ENCODE peak calls at places on chromosome 22, in four cellular contexts. K, Q, S and X are unnamed samples.

GRCh38 chr22:22925795-22926358 is 38.3 kb downstream of the IGLL5 start:
- DNase-seq in K (no peak), Q (no peak), S (no peak), X (no peak)

GRCh38 chr22:30881361-30882180 is 87.0 kb downstream of the MORC2 start:
- DNase-seq in K (no peak), Q (peak; percentile 27), S (no peak), X (no peak)

GRCh38 chr22:31578171-31578570 is 81.8 kb downstream of the SFI1 start:
- DNase-seq in K (no peak), Q (no peak), S (no peak), X (no peak)

GRCh38 chr22:40210814-40211213 is 33.1 kb downstream of the TNRC6B start:
- DNase-seq in K (no peak), Q (no peak), S (no peak), X (no peak)

GRCh38 chr22:22787805-22788459 is 99.7 kb upstream of the IGLL5 start:
- DNase-seq in K (peak; percentile 40), Q (peak; percentile 51), S (peak; percentile 79), X (peak; percentile 28)

GRCh38 chr22:33076368-33076767 is 18.2 kb upstream of the SYN3 start:
- DNase-seq in K (no peak), Q (peak; percentile 46), S (no peak), X (peak; percentile 7)

GRCh38 chr22:46799626-46800025 is 37.2 kb downstream of the TBC1D22A start:
- DNase-seq in K (no peak), Q (no peak), S (no peak), X (no peak)

GRCh38 chr22:46726066-46726985 is 11.7 kb downstream of the CERK start:
- DNase-seq in K (no peak), Q (no peak), S (no peak), X (no peak)

GRCh38 chr22:47307326-47307725 is 544.9 kb downstream of the TBC1D22A start:
- DNase-seq in K (no peak), Q (no peak), S (no peak), X (peak; percentile 57)

GRCh38 chr22:31923166-31923565 is 21.2 kb upstream of the YWHAH start:
- DNase-seq in K (no peak), Q (no peak), S (no peak), X (no peak)

GRCh38 chr22:41382098-41382578 is 396 bp downstream of the TEF start:
- DNase-seq in K (peak; percentile 25), Q (no peak), S (no peak), X (no peak)

GRCh38 chr22:45816771-45817170 is 145.1 kb downstream of the ATXN10 start:
- DNase-seq in K (no peak), Q (no peak), S (no peak), X (no peak)

GRCh38 chr22:21569459-21570161 is 2.1 kb downstream of the UBE2L3 start:
- DNase-seq in K (no peak), Q (no peak), S (no peak), X (no peak)

GRCh38 chr22:42062506-42063190 is 8.0 kb downstream of the NAGA start:
- DNase-seq in K (no peak), Q (no peak), S (no peak), X (no peak)

GRCh38 chr22:46267431-46268279 is at the start of gene TTC38:
- DNase-seq in K (peak; percentile 73), Q (peak; percentile 58), S (peak; percentile 89), X (peak; percentile 60)

GRCh38 chr22:22937894-22938480 is 50.4 kb downstream of the IGLL5 start:
- DNase-seq in K (no peak), Q (no peak), S (no peak), X (no peak)

GRCh38 chr22:30876221-30876751 is 92.3 kb downstream of the MORC2 start:
- DNase-seq in K (no peak), Q (no peak), S (peak; percentile 21), X (no peak)

GRCh38 chr22:47018010-47018910 is 255.8 kb downstream of the TBC1D22A start:
- DNase-seq in K (no peak), Q (no peak), S (no peak), X (no peak)

GRCh38 chr22:20076627-20077172 is 3.3 kb upstream of the DGCR8 start:
- DNase-seq in K (no peak), Q (no peak), S (no peak), X (no peak)

GRCh38 chr22:20026996-20027601 is 6.2 kb downstream of the TANGO2 start:
- DNase-seq in K (no peak), Q (no peak), S (peak; percentile 15), X (no peak)

GRCh38 chr22:49531533-49531895 is 296.2 kb downstream of the BRD1 start:
- DNase-seq in K (no peak), Q (no peak), S (no peak), X (no peak)
- H4K91ac ChIP-seq in K (no peak overlapping the region), Q (no peak overlapping the region), S (no peak overlapping the region), X (no peak overlapping the region)

GRCh38 chr22:27370987-27371386 is 430.6 kb downstream of the MN1 start:
- DNase-seq in K (no peak), Q (no peak), S (no peak), X (no peak)
- H4K91ac ChIP-seq in K (no peak overlapping the region), Q (no peak overlapping the region), S (no peak overlapping the region), X (no peak overlapping the region)

GRCh38 chr22:29308148-29308790 is 1.8 kb downstream of the GAS2L1 start:
- DNase-seq in K (no peak), Q (no peak), S (no peak), X (no peak)

GRCh38 chr22:29310863-29311339 is 4.5 kb downstream of the GAS2L1 start:
- DNase-seq in K (peak; percentile 96), Q (peak; percentile 81), S (peak; percentile 84), X (peak; percentile 96)

GRCh38 chr22:29308791-29309262 is 2.4 kb downstream of the GAS2L1 start:
- DNase-seq in K (no peak), Q (no peak), S (no peak), X (peak; percentile 65)

GRCh38 chr22:29310065-29310862 is 3.8 kb downstream of the GAS2L1 start:
- DNase-seq in K (peak; percentile 96), Q (no peak), S (no peak), X (no peak)

GRCh38 chr22:29309332-29310064 is 3.0 kb downstream of the GAS2L1 start:
- DNase-seq in K (no peak), Q (no peak), S (no peak), X (no peak)
- H4K91ac ChIP-seq in K (no peak overlapping the region), Q (no peak overlapping the region), S (no peak overlapping the region), X (no peak overlapping the region)

DNA sequence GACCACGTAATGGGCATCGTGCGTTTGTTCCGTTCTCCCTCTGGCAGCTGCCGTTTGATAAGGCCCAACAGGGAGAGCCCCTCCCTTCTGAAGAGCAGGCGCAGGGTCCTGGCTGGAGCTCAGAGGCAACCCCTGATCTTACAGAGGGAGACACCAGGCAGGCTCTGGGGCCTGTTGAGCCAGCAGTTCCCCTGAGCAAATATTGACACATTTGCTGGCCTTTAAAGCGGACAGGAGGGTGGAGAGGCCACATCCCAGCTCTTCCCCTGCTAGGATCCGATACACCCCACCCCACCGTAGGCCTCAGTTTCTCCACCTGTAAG is 11.8 kb upstream of the C1QTNF6 start:
- DNase-seq in K (no peak), Q (no peak), S (no peak), X (no peak)
- H4K91ac ChIP-seq in K (peak overlapping the region; percentile 60), Q (no peak overlapping the region), S (no peak overlapping the region), X (peak overlapping the region; percentile 88)

GRCh38 chr22:38921126-38921525 is 36.3 kb upstream of the APOBEC3A start:
- DNase-seq in K (no peak), Q (no peak), S (no peak), X (no peak)

GRCh38 chr22:38921801-38922200 is 35.6 kb upstream of the APOBEC3A start:
- DNase-seq in K (no peak), Q (no peak), S (no peak), X (no peak)

GRCh38 chr22:38925571-38926041 is 31.8 kb upstream of the APOBEC3A start:
- DNase-seq in K (no peak), Q (no peak), S (no peak), X (peak; percentile 30)

GRCh38 chr22:38924197-38924952 is 33.0 kb upstream of the APOBEC3A start:
- DNase-seq in K (peak; percentile 57), Q (no peak), S (no peak), X (peak; percentile 90)

DNA sequence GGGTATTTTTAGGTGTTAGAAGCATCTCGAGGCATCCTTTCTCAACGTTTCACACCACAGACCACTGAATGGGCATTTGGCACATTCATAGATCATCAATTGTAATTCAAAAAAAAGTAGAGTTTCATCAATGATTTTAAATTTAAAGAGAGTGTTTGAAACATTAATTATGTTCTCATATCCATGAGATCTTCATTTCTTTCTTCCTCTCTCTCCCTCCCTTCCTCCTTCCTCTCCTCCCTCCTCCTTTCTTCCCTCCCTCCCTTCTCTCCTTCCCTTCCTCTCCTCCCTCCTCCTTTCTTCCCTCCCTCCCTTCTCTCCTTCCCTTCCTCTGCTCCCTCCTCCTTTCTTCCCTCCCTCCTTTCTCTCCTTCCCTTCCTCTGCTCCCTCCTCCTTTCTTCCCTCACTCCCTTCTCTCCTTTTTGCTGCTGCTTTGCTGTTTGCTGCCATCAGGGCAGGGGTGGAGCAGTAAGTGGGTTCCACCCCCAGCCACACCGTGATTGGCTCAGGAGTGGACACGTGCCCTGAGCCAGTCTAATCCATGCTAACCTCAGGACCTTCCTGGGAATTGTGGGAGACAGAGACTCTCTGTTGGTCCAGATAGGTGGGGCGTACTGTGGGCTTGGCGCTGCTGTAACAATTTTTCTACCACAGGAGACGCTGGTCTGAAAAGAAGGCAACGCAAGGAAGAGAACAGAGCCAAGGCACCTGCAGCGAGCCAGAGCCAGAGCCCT is 33.8 kb upstream of the APOBEC3A start:
- DNase-seq in K (no peak), Q (no peak), S (peak; percentile 70), X (peak; percentile 85)
- H4K91ac ChIP-seq in K (no peak overlapping the region), Q (no peak overlapping the region), S (no peak overlapping the region), X (peak overlapping the region; percentile 97)

GRCh38 chr22:50544078-50544745 is 1.5 kb upstream of the KLHDC7B start:
- DNase-seq in K (peak; percentile 91), Q (peak; percentile 69), S (peak; percentile 89), X (peak; percentile 49)

GRCh38 chr22:50540352-50540751 is 5.3 kb upstream of the KLHDC7B start:
- DNase-seq in K (no peak), Q (no peak), S (no peak), X (no peak)

GRCh38 chr22:50545522-50546325 is at the start of gene KLHDC7B:
- DNase-seq in K (no peak), Q (no peak), S (no peak), X (peak; percentile 35)

GRCh38 chr22:50544746-50545253 is 899 bp upstream of the KLHDC7B start:
- DNase-seq in K (no peak), Q (no peak), S (no peak), X (no peak)

DNA sequence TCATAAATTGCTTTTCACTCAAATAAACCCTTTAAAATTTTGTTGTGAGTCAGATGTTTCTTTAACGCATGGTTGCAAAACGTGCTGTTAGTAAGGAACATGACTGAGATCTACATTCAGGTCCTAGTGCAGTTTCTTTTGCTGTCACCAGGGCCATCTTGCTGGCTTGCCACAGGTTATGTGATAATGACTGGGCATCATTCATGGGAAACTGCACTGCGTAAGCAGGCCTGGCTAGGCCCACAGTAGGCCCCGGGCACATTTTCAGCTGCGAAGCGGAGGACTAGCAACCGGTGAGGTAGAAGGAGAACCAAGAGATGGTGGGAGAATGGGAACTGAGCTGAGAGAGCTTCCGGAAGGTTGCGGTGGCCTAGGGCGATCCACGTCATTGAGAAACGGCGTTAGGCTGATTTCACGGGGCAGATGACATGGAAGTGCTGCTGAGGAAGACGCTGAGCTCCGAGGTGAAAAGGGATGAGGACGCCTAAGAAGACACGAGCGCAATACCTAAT is 3.2 kb upstream of the KLHDC7B start:
- DNase-seq in K (no peak), Q (no peak), S (no peak), X (no peak)
- H4K91ac ChIP-seq in K (no peak overlapping the region), Q (no peak overlapping the region), S (no peak overlapping the region), X (no peak overlapping the region)